ENCODE peak calls at places on chromosomes 6 and 20, in five cellular contexts. E is HepG2, L is endothelial cell of umbilical vein, B is GM12891, Z is sigmoid colon. Y is an unnamed sample.

GRCh38 chr6:26366504-26366903 is 1.5 kb downstream of the BTN3A2 start:
- DNase-seq in E (no peak), L (no peak), B (no peak), Z (no peak), Y (no peak)

GRCh38 chr20:45157977-45158376 is 16.7 kb upstream of the PI3 start:
- DNase-seq in L (peak; percentile 19), E (no peak), Z (no peak), B (no peak), Y (no peak)

GRCh38 chr20:46341374-46342044 is 33.2 kb upstream of the CDH22 start:
- DNase-seq in Z (no peak), L (no peak), E (no peak), B (no peak), Y (no peak)

GRCh38 chr20:52010541-52010940 is 181.0 kb downstream of the ZFP64 start:
- DNase-seq in L (no peak), B (no peak), E (no peak), Z (no peak), Y (no peak)

GRCh38 chr6:43060034-43060754 is 763 bp downstream of the KLC4 start:
- DNase-seq in E (peak; percentile 87), B (no peak), L (no peak), Z (no peak), Y (no peak)

GRCh38 chr20:34579936-34580587 is 21.5 kb downstream of the MAP1LC3A start:
- DNase-seq in L (no peak), Z (no peak), B (no peak), E (no peak), Y (no peak)

GRCh38 chr6:35736293-35736894 is 438 bp upstream of the ARMC12 start:
- DNase-seq in B (peak; percentile 68), E (peak; percentile 60), L (peak; percentile 54), Z (peak; percentile 85), Y (peak; percentile 71)

GRCh38 chr6:14317616-14318015 is 200.0 kb downstream of the CD83 start:
- DNase-seq in B (no peak), E (no peak), Z (no peak), L (no peak), Y (no peak)

GRCh38 chr6:160141001-160141726 is 19.5 kb downstream of the SLC22A1 start:
- DNase-seq in Z (peak; percentile 70), B (no peak), E (no peak), L (no peak), Y (no peak)

GRCh38 chr20:44014807-44015732 is 100.4 kb downstream of the TOX2 start:
- DNase-seq in B (no peak), L (peak; percentile 79), E (no peak), Z (no peak), Y (no peak)
- TF ChIP-seq POLR2AphosphoS5 in B (no peak), L (no peak), E (no peak), Z (peak; percentile 29), Y (no peak)

DNA sequence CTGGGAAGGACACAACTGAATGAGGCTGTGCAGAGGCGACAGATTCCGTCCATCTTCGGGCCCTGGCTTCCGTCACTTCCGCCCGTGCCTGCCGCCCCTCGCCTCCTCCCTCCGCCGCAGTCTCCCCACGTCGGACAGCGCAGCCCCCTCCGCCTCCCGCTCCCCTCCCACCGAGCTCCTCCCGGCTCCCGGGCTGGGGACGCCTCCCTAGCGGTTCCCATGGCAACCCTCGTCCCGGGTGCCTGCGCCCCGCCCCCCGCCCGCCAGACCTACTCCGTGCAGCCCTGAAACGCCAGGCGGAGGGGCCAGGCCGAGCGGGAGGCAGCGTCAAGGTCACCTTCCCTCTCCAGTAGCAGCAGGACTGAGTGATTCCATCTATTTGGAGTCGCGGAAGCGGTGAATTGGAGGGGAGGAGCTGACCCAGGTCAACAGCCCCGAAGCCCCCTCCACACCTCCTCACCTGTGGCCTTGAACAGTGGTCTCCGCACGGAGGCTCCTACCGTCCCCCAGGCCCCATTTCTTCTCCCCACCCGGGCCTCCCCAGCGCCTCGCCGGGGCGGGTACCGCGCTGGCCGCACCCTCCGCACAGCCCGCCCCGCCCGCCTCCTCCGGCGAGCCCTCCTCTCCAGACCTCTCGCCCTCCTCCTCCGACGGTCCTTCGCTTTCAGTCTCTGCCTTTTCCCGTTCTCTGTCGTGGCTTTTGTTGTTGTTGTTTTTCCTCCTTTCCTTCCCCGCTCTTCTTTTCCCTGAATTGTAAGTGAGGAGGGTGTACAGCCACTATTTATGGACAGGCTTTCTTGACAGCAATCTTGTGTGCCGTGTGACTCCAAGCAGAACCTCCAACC is 951 bp downstream of the NRSN2 start:
- DNase-seq in Z (peak; percentile 98), E (peak; percentile 99), L (peak; percentile 89), B (peak; percentile 95), Y (peak; percentile 95)
- TF ChIP-seq POLR2A in Z (peak; percentile 48), E (peak; percentile 80), L (peak; percentile 75), B (peak; percentile 69), Y (peak; percentile 44)

GRCh38 chr6:2935566-2936291 is 32.6 kb upstream of the SERPINB9 start:
- DNase-seq in E (no peak), B (no peak), Z (peak; percentile 61), L (no peak), Y (no peak)

GRCh38 chr6:2931055-2931454 is 27.9 kb upstream of the SERPINB9 start:
- DNase-seq in Z (no peak), L (no peak), B (no peak), E (no peak), Y (no peak)

GRCh38 chr6:2934057-2934456 is 30.9 kb upstream of the SERPINB9 start:
- DNase-seq in E (no peak), B (no peak), L (no peak), Z (no peak), Y (no peak)

GRCh38 chr6:2937627-2938003 is 33.8 kb downstream of the SERPINB6 start:
- DNase-seq in L (no peak), B (no peak), E (no peak), Z (no peak), Y (no peak)

GRCh38 chr6:2931970-2932748 is 29.1 kb upstream of the SERPINB9 start:
- DNase-seq in L (peak; percentile 84), B (peak; percentile 63), Z (peak; percentile 81), E (peak; percentile 85), Y (peak; percentile 60)
- TF ChIP-seq POLR2AphosphoS5 in L (no peak), B (no peak), Z (no peak), E (no peak), Y (no peak)

GRCh38 chr6:30743099-30744053 is 889 bp upstream of the FLOT1 start:
- DNase-seq in E (no peak), B (no peak), L (peak; percentile 36), Z (peak; percentile 79), Y (no peak)
- TF ChIP-seq POLR2A in E (no peak), B (no peak), L (no peak), Z (no peak), Y (no peak)

DNA sequence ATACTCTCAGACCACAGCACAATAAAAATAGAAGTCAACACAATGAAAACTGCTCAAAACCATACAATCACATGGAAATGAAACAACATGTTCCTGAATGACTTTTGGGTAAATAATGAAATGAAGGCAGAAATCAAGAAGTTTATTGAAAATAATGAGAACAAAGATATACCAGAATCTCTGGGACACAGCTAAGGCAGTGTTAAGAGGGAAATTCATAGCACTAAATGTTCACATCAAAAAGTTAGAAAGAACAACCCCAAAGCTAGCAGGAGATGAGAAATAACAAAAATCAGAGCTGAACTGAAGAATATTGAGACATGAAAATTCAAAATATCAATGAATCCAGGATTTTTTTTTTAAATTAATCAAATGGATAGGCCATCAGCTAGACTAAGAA is 183.3 kb downstream of the BACH2 start:
- DNase-seq in E (no peak), L (no peak), Z (no peak), B (no peak), Y (no peak)
- TF ChIP-seq POLR2AphosphoS5 in E (no peak), L (no peak), Z (no peak), B (no peak), Y (no peak)

GRCh38 chr20:3818155-3819151 is 1.9 kb upstream of the AP5S1 start:
- DNase-seq in E (peak; percentile 95), B (no peak), Z (peak; percentile 85), L (peak; percentile 69), Y (no peak)
- TF ChIP-seq POLR2A in E (no peak), B (no peak), Z (no peak), L (no peak), Y (no peak)

DNA sequence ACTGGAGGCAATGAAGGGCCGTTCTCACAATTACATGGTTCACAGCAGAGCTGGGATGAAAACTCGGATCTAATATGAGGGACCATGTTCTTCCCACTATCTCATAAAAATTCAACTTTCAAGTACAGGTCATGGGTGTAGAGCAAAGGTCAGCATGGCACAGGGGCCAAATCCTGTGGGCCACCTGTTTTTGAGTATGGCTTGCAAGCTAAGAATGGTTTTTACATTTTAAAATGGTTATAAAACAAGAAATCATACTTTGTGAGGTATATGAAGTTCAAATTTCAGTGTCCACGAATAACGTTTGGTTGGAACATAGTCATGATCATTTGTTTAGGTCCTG is 4.6 kb downstream of the MAP3K5 start:
- DNase-seq in Z (no peak), L (no peak), E (no peak), B (no peak), Y (no peak)
- TF ChIP-seq POLR2AphosphoS5 in Z (no peak), L (no peak), E (no peak), B (no peak), Y (no peak)

Y was measured in GM12892.